ENCODE peak calls at places on chromosomes 2 and 18, in six cellular contexts. E, N, A, R, H and W are unnamed samples.

GRCh38 chr2:232809349-232810124 is 33.2 kb upstream of the KCNJ13 start:
- DNase-seq in N (no peak), R (no peak), E (no peak), H (no peak), A (no peak), W (no peak)

GRCh38 chr18:23900979-23901378 is 113.6 kb upstream of the TTC39C start:
- DNase-seq in N (no peak), E (no peak), A (no peak), R (no peak), H (no peak), W (no peak)

GRCh38 chr2:74538881-74539339 is 9.2 kb downstream of the HTRA2 start:
- DNase-seq in R (no peak), N (no peak), E (no peak), H (no peak), A (no peak), W (peak)

GRCh38 chr2:96897491-96898134 is 27.7 kb upstream of the SEMA4C start:
- DNase-seq in R (no peak), N (peak), H (no peak), E (peak), A (no peak), W (no peak)

GRCh38 chr2:31344447-31344846 is 70.1 kb downstream of the XDH start:
- DNase-seq in N (no peak), A (no peak), R (no peak), H (no peak), E (no peak), W (no peak)

GRCh38 chr2:239283961-239284801 is 116.6 kb downstream of the HDAC4 start:
- DNase-seq in R (peak), E (no peak), N (no peak), H (peak), A (no peak), W (peak)

GRCh38 chr18:47294801-47295200 is 43.3 kb upstream of the SKOR2 start:
- DNase-seq in A (no peak), E (no peak), H (no peak), N (no peak), R (no peak), W (no peak)

GRCh38 chr2:104658149-104658839 is 195.6 kb upstream of the POU3F3 start:
- DNase-seq in E (no peak), R (no peak), A (peak), N (peak), H (no peak), W (no peak)

GRCh38 chr2:7108792-7109557 is 191.8 kb downstream of the RNF144A start:
- DNase-seq in R (no peak), N (no peak), E (no peak), H (no peak), A (no peak), W (no peak)

GRCh38 chr2:171149986-171150693 is 10.6 kb downstream of the TLK1 start:
- DNase-seq in A (no peak), N (no peak), R (no peak), H (no peak), E (no peak), W (no peak)

GRCh38 chr2:227192491-227192890 is 28.1 kb downstream of the COL4A3 start:
- DNase-seq in A (no peak), N (no peak), E (no peak), H (no peak), R (no peak), W (no peak)

DNA sequence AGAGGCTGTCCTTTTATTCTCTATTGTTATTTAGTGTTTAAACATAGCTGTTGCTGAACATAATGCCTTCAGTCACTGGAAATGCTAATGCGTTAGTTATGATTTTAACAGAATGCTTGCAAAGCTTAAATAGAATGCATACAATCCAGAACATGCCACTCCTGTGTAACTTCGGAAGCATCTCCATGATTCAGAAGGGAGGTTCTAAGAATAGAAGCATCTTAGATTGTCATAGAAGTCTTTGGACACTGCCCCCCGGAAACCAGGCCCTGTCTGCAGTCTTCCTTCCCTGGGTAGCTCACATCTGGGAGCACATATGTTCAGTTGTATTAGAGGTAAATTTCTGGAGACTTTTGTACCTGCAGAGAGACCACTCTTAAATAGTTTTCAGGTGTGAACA is 73.2 kb downstream of the ZNF532 start:
- DNase-seq in H (no peak), A (no peak), E (no peak), N (no peak), R (no peak), W (no peak)
- H3K27ac ChIP-seq in H (peak), A (peak), E (peak), N (no peak), R (no peak), W (no peak)

GRCh38 chr2:86615596-86615995 is 8.1 kb downstream of the RNF103 start:
- DNase-seq in R (no peak), H (no peak), E (no peak), N (no peak), A (no peak), W (no peak)
- TF ChIP-seq CTCF in R (no peak), H (no peak), E (no peak), N (no peak), A (no peak), W (no peak)

GRCh38 chr2:84963692-84964405 is 7.1 kb upstream of the KCMF1 start:
- DNase-seq in E (no peak), A (no peak), H (peak), N (no peak), R (no peak), W (no peak)
- TF ChIP-seq POLR2A in E (no peak), A (no peak), H (no peak), N (no peak), R (no peak), W (no peak)

DNA sequence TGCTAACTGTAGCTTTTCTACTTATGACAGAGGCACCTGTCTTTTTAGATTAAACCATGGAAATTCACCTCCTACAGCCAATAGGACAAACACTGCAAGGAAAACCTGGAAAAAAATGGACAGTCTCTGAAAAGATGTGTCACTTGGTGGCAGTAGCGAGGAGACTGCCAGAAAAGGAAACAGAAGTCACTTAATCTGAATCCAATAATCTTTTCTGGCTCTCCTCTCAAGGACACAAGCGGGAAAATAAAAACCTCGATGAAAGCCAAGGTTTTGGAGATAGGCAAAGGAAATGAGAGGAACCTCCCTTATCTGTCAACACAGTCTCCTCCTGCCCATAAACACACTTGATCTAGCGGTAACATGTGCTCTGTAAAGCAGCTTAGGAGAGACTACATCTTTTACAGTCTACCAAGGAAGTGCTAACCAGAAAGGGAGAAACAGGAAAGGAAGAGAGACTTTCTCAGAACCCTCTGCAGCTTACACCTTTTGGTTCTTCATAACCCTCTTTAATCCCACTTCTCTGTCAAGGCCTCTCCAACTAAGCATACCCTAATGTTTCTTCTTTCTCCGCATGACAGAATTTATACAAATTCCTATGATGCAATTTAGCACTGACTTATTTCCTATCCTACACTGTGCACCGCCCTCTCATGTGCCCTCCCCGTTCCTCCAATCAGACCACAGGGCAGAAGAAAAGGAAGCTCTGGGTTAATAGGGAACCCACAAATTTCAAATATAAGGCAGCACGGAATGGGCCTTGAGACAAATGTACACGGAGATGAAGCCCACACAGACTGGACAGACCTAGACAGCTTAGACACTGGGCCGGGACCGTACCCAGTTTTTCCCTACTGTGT is 52.8 kb downstream of the CLASP1 start:
- DNase-seq in R (no peak), E (no peak), H (no peak), N (no peak), A (peak), W (peak)
- H3K27ac ChIP-seq in R (peak), E (peak), H (peak), N (peak), A (peak), W (peak)

GRCh38 chr2:169676850-169677249 is 17.4 kb downstream of the CFAP210 start:
- DNase-seq in E (no peak), R (no peak), N (no peak), A (no peak), H (no peak), W (no peak)
- TF ChIP-seq CTCF in E (no peak), R (no peak), N (no peak), A (no peak), H (no peak), W (no peak)